ENCODE peak calls at places on chromosomes 11 and 22, in seven cellular contexts. One of them, this sample, is unnamed.
A peak's percentile ranks its signal among the peaks of the same experiment; 100 is the strongest.

GRCh38 chr11:35139883-35140282 is 912 bp downstream of the CD44 start:
- DNase-seq in tibial nerve: no peak
- DNase-seq in psoas muscle: no peak
- DNase-seq in left ventricle myocardium inferior: no peak
- DNase-seq in hepatocyte: no peak
- DNase-seq in left lung: no peak
- DNase-seq in mammary epithelial cell: no peak
- DNase-seq in this sample: peak; percentile 46

GRCh38 chr11:75280770-75281468 is 40.3 kb downstream of the TPBGL start:
- DNase-seq in tibial nerve: no peak
- DNase-seq in psoas muscle: peak; percentile 35
- DNase-seq in left ventricle myocardium inferior: peak; percentile 15
- DNase-seq in hepatocyte: no peak
- DNase-seq in left lung: no peak
- DNase-seq in mammary epithelial cell: no peak
- DNase-seq in this sample: no peak

GRCh38 chr11:31340903-31341572 is 28.5 kb downstream of the DCDC1 start:
- DNase-seq in tibial nerve: no peak
- DNase-seq in psoas muscle: no peak
- DNase-seq in left ventricle myocardium inferior: no peak
- DNase-seq in hepatocyte: peak; percentile 37
- DNase-seq in left lung: no peak
- DNase-seq in mammary epithelial cell: peak; percentile 18
- DNase-seq in this sample: peak; percentile 42

GRCh38 chr11:4983851-4984250 is 10.8 kb upstream of the OR51L1 start:
- DNase-seq in tibial nerve: no peak
- DNase-seq in psoas muscle: no peak
- DNase-seq in left ventricle myocardium inferior: no peak
- DNase-seq in hepatocyte: peak; percentile 30
- DNase-seq in left lung: no peak
- DNase-seq in mammary epithelial cell: no peak
- DNase-seq in this sample: no peak

GRCh38 chr11:123228489-123229163 is 33.6 kb upstream of the CLMP start:
- DNase-seq in tibial nerve: no peak
- DNase-seq in psoas muscle: no peak
- DNase-seq in left ventricle myocardium inferior: no peak
- DNase-seq in hepatocyte: no peak
- DNase-seq in left lung: no peak
- DNase-seq in mammary epithelial cell: no peak
- DNase-seq in this sample: peak; percentile 24

GRCh38 chr11:115892016-115892415 is 387.8 kb upstream of the CADM1 start:
- DNase-seq in tibial nerve: no peak
- DNase-seq in psoas muscle: no peak
- DNase-seq in left ventricle myocardium inferior: no peak
- DNase-seq in hepatocyte: no peak
- DNase-seq in left lung: no peak
- DNase-seq in mammary epithelial cell: no peak
- DNase-seq in this sample: peak; percentile 61

GRCh38 chr11:3939651-3940190 is 84.3 kb downstream of the STIM1 start:
- DNase-seq in tibial nerve: no peak
- DNase-seq in psoas muscle: no peak
- DNase-seq in left ventricle myocardium inferior: no peak
- DNase-seq in hepatocyte: no peak
- DNase-seq in left lung: no peak
- DNase-seq in mammary epithelial cell: peak; percentile 12
- DNase-seq in this sample: peak; percentile 85

GRCh38 chr11:63918576-63919171 is 1.7 kb upstream of the RCOR2 start:
- DNase-seq in tibial nerve: no peak
- DNase-seq in psoas muscle: peak; percentile 60
- DNase-seq in left ventricle myocardium inferior: no peak
- DNase-seq in hepatocyte: peak; percentile 31
- DNase-seq in left lung: no peak
- DNase-seq in mammary epithelial cell: no peak
- DNase-seq in this sample: peak; percentile 30

GRCh38 chr11:46564459-46564858 is 29.4 kb downstream of the AMBRA1 start:
- DNase-seq in tibial nerve: no peak
- DNase-seq in psoas muscle: no peak
- DNase-seq in left ventricle myocardium inferior: no peak
- DNase-seq in hepatocyte: no peak
- DNase-seq in left lung: no peak
- DNase-seq in mammary epithelial cell: peak; percentile 65
- DNase-seq in this sample: peak; percentile 72

GRCh38 chr22:42472671-42473070 is 40.5 kb upstream of the NFAM1 start:
- DNase-seq in tibial nerve: no peak
- DNase-seq in psoas muscle: no peak
- DNase-seq in left ventricle myocardium inferior: no peak
- DNase-seq in hepatocyte: no peak
- DNase-seq in left lung: no peak
- DNase-seq in mammary epithelial cell: no peak
- DNase-seq in this sample: no peak

GRCh38 chr11:93513763-93514162 is 29.4 kb downstream of the SMCO4 start:
- DNase-seq in tibial nerve: no peak
- DNase-seq in psoas muscle: no peak
- DNase-seq in left ventricle myocardium inferior: no peak
- DNase-seq in hepatocyte: no peak
- DNase-seq in left lung: no peak
- DNase-seq in mammary epithelial cell: no peak
- DNase-seq in this sample: no peak

GRCh38 chr22:37747090-37747714 is 50.4 kb downstream of the TRIOBP start:
- DNase-seq in tibial nerve: peak; percentile 50
- DNase-seq in psoas muscle: no peak
- DNase-seq in left ventricle myocardium inferior: peak; percentile 54
- DNase-seq in hepatocyte: peak; percentile 48
- DNase-seq in left lung: peak; percentile 78
- DNase-seq in mammary epithelial cell: peak; percentile 56
- DNase-seq in this sample: peak; percentile 47

GRCh38 chr11:35173011-35173511 is 34.1 kb downstream of the CD44 start:
- DNase-seq in tibial nerve: peak; percentile 47
- DNase-seq in psoas muscle: no peak
- DNase-seq in left ventricle myocardium inferior: no peak
- DNase-seq in hepatocyte: peak; percentile 60
- DNase-seq in left lung: no peak
- DNase-seq in mammary epithelial cell: no peak
- DNase-seq in this sample: peak; percentile 87

GRCh38 chr11:2877474-2877873 is 8.1 kb downstream of the CDKN1C start:
- DNase-seq in tibial nerve: no peak
- DNase-seq in psoas muscle: no peak
- DNase-seq in left ventricle myocardium inferior: no peak
- DNase-seq in hepatocyte: no peak
- DNase-seq in left lung: no peak
- DNase-seq in mammary epithelial cell: no peak
- DNase-seq in this sample: peak; percentile 47

GRCh38 chr11:35006389-35007128 is 90.1 kb downstream of the PDHX start:
- DNase-seq in tibial nerve: no peak
- DNase-seq in psoas muscle: no peak
- DNase-seq in left ventricle myocardium inferior: no peak
- DNase-seq in hepatocyte: no peak
- DNase-seq in left lung: no peak
- DNase-seq in mammary epithelial cell: no peak
- DNase-seq in this sample: no peak

GRCh38 chr11:28878025-28878424 is 769.8 kb downstream of the METTL15 start:
- DNase-seq in tibial nerve: no peak
- DNase-seq in psoas muscle: no peak
- DNase-seq in left ventricle myocardium inferior: no peak
- DNase-seq in hepatocyte: no peak
- DNase-seq in left lung: no peak
- DNase-seq in mammary epithelial cell: peak; percentile 83
- DNase-seq in this sample: no peak

GRCh38 chr11:87122852-87123251 is 85.1 kb downstream of the TMEM135 start:
- DNase-seq in tibial nerve: no peak
- DNase-seq in psoas muscle: no peak
- DNase-seq in left ventricle myocardium inferior: no peak
- DNase-seq in hepatocyte: no peak
- DNase-seq in left lung: no peak
- DNase-seq in mammary epithelial cell: no peak
- DNase-seq in this sample: no peak

GRCh38 chr11:18493310-18493709 is 33.4 kb downstream of the TSG101 start:
- DNase-seq in tibial nerve: no peak
- DNase-seq in psoas muscle: no peak
- DNase-seq in left ventricle myocardium inferior: no peak
- DNase-seq in hepatocyte: no peak
- DNase-seq in left lung: no peak
- DNase-seq in mammary epithelial cell: no peak
- DNase-seq in this sample: no peak

GRCh38 chr11:18490736-18491485 is 35.3 kb downstream of the LDHAL6A start:
- DNase-seq in tibial nerve: no peak
- DNase-seq in psoas muscle: no peak
- DNase-seq in left ventricle myocardium inferior: no peak
- DNase-seq in hepatocyte: peak; percentile 46
- DNase-seq in left lung: peak; percentile 73
- DNase-seq in mammary epithelial cell: no peak
- DNase-seq in this sample: no peak

GRCh38 chr11:18491924-18492323 is 34.8 kb downstream of the TSG101 start:
- DNase-seq in tibial nerve: no peak
- DNase-seq in psoas muscle: no peak
- DNase-seq in left ventricle myocardium inferior: no peak
- DNase-seq in hepatocyte: no peak
- DNase-seq in left lung: no peak
- DNase-seq in mammary epithelial cell: no peak
- DNase-seq in this sample: peak; percentile 14

GRCh38 chr11:18495268-18495667 is 31.5 kb downstream of the TSG101 start:
- DNase-seq in tibial nerve: no peak
- DNase-seq in psoas muscle: no peak
- DNase-seq in left ventricle myocardium inferior: no peak
- DNase-seq in hepatocyte: no peak
- DNase-seq in left lung: no peak
- DNase-seq in mammary epithelial cell: no peak
- DNase-seq in this sample: no peak

DNA sequence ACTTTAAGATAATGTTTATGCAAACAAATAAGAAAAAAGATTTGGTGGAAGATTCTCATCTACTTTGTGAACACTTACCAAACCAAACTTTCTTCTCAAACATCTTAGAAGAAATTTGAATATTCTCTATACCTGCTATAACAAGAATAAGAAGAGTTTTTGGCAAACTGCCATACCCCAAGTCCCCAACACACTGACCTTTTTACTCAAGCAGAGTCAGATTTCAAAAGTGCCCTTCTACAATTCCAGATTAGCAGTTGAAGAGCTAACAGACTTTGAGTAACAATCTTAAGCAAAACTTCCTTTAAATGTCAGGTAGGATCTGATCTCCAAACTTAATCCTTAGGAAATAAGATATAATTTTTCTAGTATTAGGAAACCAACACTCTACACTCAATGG is 33.9 kb downstream of the TSG101 start:
- DNase-seq in tibial nerve: no peak
- DNase-seq in psoas muscle: no peak
- DNase-seq in left ventricle myocardium inferior: no peak
- DNase-seq in hepatocyte: peak; percentile 13
- DNase-seq in left lung: no peak
- DNase-seq in mammary epithelial cell: peak; percentile 2
- DNase-seq in this sample: peak; percentile 2
- H3K4me1 ChIP-seq in tibial nerve: no peaks in the 10 kb centered on the region
- H3K4me1 ChIP-seq in psoas muscle: peaks cover 13% of the 10 kb centered on the region
- H3K4me1 ChIP-seq in left ventricle myocardium inferior: peaks cover 15% of the 10 kb centered on the region
- H3K4me1 ChIP-seq in hepatocyte: peaks cover 18% of the 10 kb centered on the region
- H3K4me1 ChIP-seq in left lung: peaks cover 5% of the 10 kb centered on the region
- H3K4me1 ChIP-seq in mammary epithelial cell: no peaks in the 10 kb centered on the region
- H3K4me1 ChIP-seq in this sample: no peaks in the 10 kb centered on the region

GRCh38 chr11:424232-424631 is 9.4 kb upstream of the SIGIRR start:
- DNase-seq in tibial nerve: no peak
- DNase-seq in psoas muscle: no peak
- DNase-seq in left ventricle myocardium inferior: no peak
- DNase-seq in hepatocyte: no peak
- DNase-seq in left lung: no peak
- DNase-seq in mammary epithelial cell: no peak
- DNase-seq in this sample: no peak
- H3K4me1 ChIP-seq in tibial nerve: no peaks in the 10 kb centered on the region
- H3K4me1 ChIP-seq in psoas muscle: no peaks in the 10 kb centered on the region
- H3K4me1 ChIP-seq in left ventricle myocardium inferior: no peaks in the 10 kb centered on the region
- H3K4me1 ChIP-seq in hepatocyte: peaks cover 5% of the 10 kb centered on the region
- H3K4me1 ChIP-seq in left lung: no peaks in the 10 kb centered on the region
- H3K4me1 ChIP-seq in mammary epithelial cell: no peaks in the 10 kb centered on the region
- H3K4me1 ChIP-seq in this sample: no peaks in the 10 kb centered on the region

GRCh38 chr22:46377566-46378498 is 42.3 kb downstream of the TRMU start:
- DNase-seq in tibial nerve: no peak
- DNase-seq in psoas muscle: no peak
- DNase-seq in left ventricle myocardium inferior: no peak
- DNase-seq in hepatocyte: peak; percentile 89
- DNase-seq in left lung: peak; percentile 89
- DNase-seq in mammary epithelial cell: peak; percentile 63
- DNase-seq in this sample: no peak

GRCh38 chr22:46374663-46375474 is 39.4 kb downstream of the TRMU start:
- DNase-seq in tibial nerve: no peak
- DNase-seq in psoas muscle: no peak
- DNase-seq in left ventricle myocardium inferior: no peak
- DNase-seq in hepatocyte: no peak
- DNase-seq in left lung: peak; percentile 88
- DNase-seq in mammary epithelial cell: no peak
- DNase-seq in this sample: no peak

GRCh38 chr22:46376908-46377565 is 41.5 kb downstream of the TRMU start:
- DNase-seq in tibial nerve: no peak
- DNase-seq in psoas muscle: no peak
- DNase-seq in left ventricle myocardium inferior: no peak
- DNase-seq in hepatocyte: no peak
- DNase-seq in left lung: peak; percentile 65
- DNase-seq in mammary epithelial cell: no peak
- DNase-seq in this sample: no peak

GRCh38 chr22:46373838-46374662 is 38.5 kb downstream of the TRMU start:
- DNase-seq in tibial nerve: no peak
- DNase-seq in psoas muscle: no peak
- DNase-seq in left ventricle myocardium inferior: no peak
- DNase-seq in hepatocyte: no peak
- DNase-seq in left lung: peak; percentile 55
- DNase-seq in mammary epithelial cell: no peak
- DNase-seq in this sample: peak; percentile 60

GRCh38 chr22:46376096-46376495 is 40.6 kb downstream of the TRMU start:
- DNase-seq in tibial nerve: no peak
- DNase-seq in psoas muscle: no peak
- DNase-seq in left ventricle myocardium inferior: no peak
- DNase-seq in hepatocyte: no peak
- DNase-seq in left lung: no peak
- DNase-seq in mammary epithelial cell: no peak
- DNase-seq in this sample: no peak
- H3K4me1 ChIP-seq in tibial nerve: no peaks in the 10 kb centered on the region
- H3K4me1 ChIP-seq in psoas muscle: no peaks in the 10 kb centered on the region
- H3K4me1 ChIP-seq in left ventricle myocardium inferior: peaks cover 12% of the 10 kb centered on the region
- H3K4me1 ChIP-seq in hepatocyte: peaks cover 28% of the 10 kb centered on the region
- H3K4me1 ChIP-seq in left lung: peaks cover 8% of the 10 kb centered on the region
- H3K4me1 ChIP-seq in mammary epithelial cell: peaks cover 9% of the 10 kb centered on the region
- H3K4me1 ChIP-seq in this sample: no peaks in the 10 kb centered on the region

GRCh38 chr11:61900251-61900650 is 8.9 kb upstream of the FADS3 start:
- DNase-seq in tibial nerve: no peak
- DNase-seq in psoas muscle: no peak
- DNase-seq in left ventricle myocardium inferior: no peak
- DNase-seq in hepatocyte: no peak
- DNase-seq in left lung: no peak
- DNase-seq in mammary epithelial cell: no peak
- DNase-seq in this sample: no peak

GRCh38 chr11:61897387-61898246 is 6.3 kb upstream of the FADS3 start:
- DNase-seq in tibial nerve: peak; percentile 79
- DNase-seq in psoas muscle: peak; percentile 86
- DNase-seq in left ventricle myocardium inferior: peak; percentile 69
- DNase-seq in hepatocyte: peak; percentile 85
- DNase-seq in left lung: peak; percentile 94
- DNase-seq in mammary epithelial cell: peak; percentile 27
- DNase-seq in this sample: peak; percentile 67

GRCh38 chr11:61899146-61899841 is 7.9 kb upstream of the FADS3 start:
- DNase-seq in tibial nerve: peak; percentile 85
- DNase-seq in psoas muscle: peak; percentile 93
- DNase-seq in left ventricle myocardium inferior: peak; percentile 83
- DNase-seq in hepatocyte: peak; percentile 85
- DNase-seq in left lung: peak; percentile 99
- DNase-seq in mammary epithelial cell: peak; percentile 52
- DNase-seq in this sample: peak; percentile 51

GRCh38 chr11:61896665-61897386 is 5.5 kb upstream of the FADS3 start:
- DNase-seq in tibial nerve: no peak
- DNase-seq in psoas muscle: no peak
- DNase-seq in left ventricle myocardium inferior: no peak
- DNase-seq in hepatocyte: no peak
- DNase-seq in left lung: no peak
- DNase-seq in mammary epithelial cell: no peak
- DNase-seq in this sample: no peak

GRCh38 chr11:61898247-61898582 is 6.9 kb upstream of the FADS3 start:
- DNase-seq in tibial nerve: no peak
- DNase-seq in psoas muscle: no peak
- DNase-seq in left ventricle myocardium inferior: no peak
- DNase-seq in hepatocyte: no peak
- DNase-seq in left lung: no peak
- DNase-seq in mammary epithelial cell: no peak
- DNase-seq in this sample: no peak
- H3K4me1 ChIP-seq in tibial nerve: no peaks in the 10 kb centered on the region
- H3K4me1 ChIP-seq in psoas muscle: no peaks in the 10 kb centered on the region
- H3K4me1 ChIP-seq in left ventricle myocardium inferior: peaks cover 22% of the 10 kb centered on the region
- H3K4me1 ChIP-seq in hepatocyte: no peaks in the 10 kb centered on the region
- H3K4me1 ChIP-seq in left lung: no peaks in the 10 kb centered on the region
- H3K4me1 ChIP-seq in mammary epithelial cell: peaks cover 19% of the 10 kb centered on the region
- H3K4me1 ChIP-seq in this sample: no peaks in the 10 kb centered on the region

This sample was measured in fibroblast of lung.